ENCODE peak calls at places on chromosomes 12 and 14, in four cellular contexts. Y is WTC11; P is activated T-helper 9 cell treated with anti-CD3 and anti-CD28 coated beads, Interleukin-2, amount 50 U/mL, for 16 hours; T is BJ. N is an unnamed sample.

GRCh38 chr12:22856120-22856699 is 231.2 kb downstream of the ETNK1 start:
- DNase-seq in Y (no peak), P (no peak), T (no peak), N (peak)

GRCh38 chr14:95597784-95598204 is 62.9 kb downstream of the GLRX5 start:
- DNase-seq in Y (peak), P (no peak), T (no peak), N (peak)

GRCh38 chr12:103748002-103748401 is 93.0 kb downstream of the NT5DC3 start:
- DNase-seq in Y (no peak), P (no peak), T (no peak), N (no peak)

GRCh38 chr14:106185837-106186233 is 659.5 kb downstream of the TMEM121 start:
- DNase-seq in Y (no peak), P (peak), T (no peak), N (no peak)

GRCh38 chr12:53181935-53182334 is 1.2 kb upstream of the CSAD start:
- DNase-seq in Y (no peak), P (no peak), T (no peak), N (no peak)

GRCh38 chr14:54275997-54276396 is 120.8 kb upstream of the CDKN3 start:
- DNase-seq in Y (no peak), P (no peak), T (no peak), N (no peak)

GRCh38 chr12:125944446-125944845 is 879.2 kb downstream of the AACS start:
- DNase-seq in Y (no peak), P (no peak), T (no peak), N (no peak)

GRCh38 chr14:63650336-63650952 is 8.8 kb upstream of the WDR89 start:
- DNase-seq in Y (no peak), P (no peak), T (no peak), N (no peak)

GRCh38 chr12:99455350-99456037 is 192.1 kb upstream of the GARIN6 start:
- DNase-seq in Y (peak), P (no peak), T (peak), N (no peak)

GRCh38 chr12:71475280-71475679 is 35.7 kb downstream of the LGR5 start:
- DNase-seq in Y (no peak), P (no peak), T (no peak), N (peak)

GRCh38 chr14:101927859-101928258 is 36.5 kb upstream of the DYNC1H1 start:
- DNase-seq in Y (no peak), P (no peak), T (peak), N (peak)

GRCh38 chr12:70468741-70469140 is 102.7 kb downstream of the KCNMB4 start:
- DNase-seq in Y (no peak), P (no peak), T (no peak), N (no peak)

GRCh38 chr14:57462551-57462950 is 31.1 kb downstream of the CCDC198 start:
- DNase-seq in Y (no peak), P (no peak), T (no peak), N (no peak)

GRCh38 chr12:51683763-51684357 is 92.8 kb downstream of the SCN8A start:
- DNase-seq in Y (no peak), P (no peak), T (peak), N (peak)

GRCh38 chr12:85029456-85029855 is 6.6 kb downstream of the TSPAN19 start:
- DNase-seq in Y (no peak), P (no peak), T (no peak), N (peak)

GRCh38 chr12:80936642-80937390 is 918 bp downstream of the LIN7A start:
- DNase-seq in Y (peak), P (no peak), T (no peak), N (peak)

GRCh38 chr12:124371366-124371765 is 76.5 kb downstream of the RFLNA start:
- DNase-seq in Y (no peak), P (no peak), T (no peak), N (no peak)

GRCh38 chr12:12503384-12504078 is 59.1 kb downstream of the DUSP16 start:
- DNase-seq in Y (peak), P (peak), T (no peak), N (no peak)

GRCh38 chr12:54306925-54307731 is 6.3 kb upstream of the NFE2 start:
- DNase-seq in Y (peak), P (no peak), T (no peak), N (peak)

GRCh38 chr14:29601559-29602109 is 326.0 kb downstream of the PRKD1 start:
- DNase-seq in Y (no peak), P (no peak), T (no peak), N (peak)

GRCh38 chr12:68932123-68932700 is 759 bp downstream of the CPM start:
- DNase-seq in Y (no peak), P (no peak), T (no peak), N (no peak)

GRCh38 chr12:92971869-92972524 is 42.9 kb upstream of the EEA1 start:
- DNase-seq in Y (no peak), P (no peak), T (peak), N (peak)

GRCh38 chr14:74954232-74954946 is 1.0 kb downstream of the PGF start:
- DNase-seq in Y (no peak), P (no peak), T (no peak), N (no peak)

GRCh38 chr14:103115845-103116572 is 7.3 kb upstream of the TNFAIP2 start:
- DNase-seq in Y (no peak), P (no peak), T (no peak), N (peak)

GRCh38 chr12:26434299-26434915 is 239.0 kb downstream of the SSPN start:
- DNase-seq in Y (peak), P (no peak), T (peak), N (peak)

GRCh38 chr12:113961921-113962710 is 4.0 kb downstream of the RBM19 start:
- DNase-seq in Y (no peak), P (no peak), T (no peak), N (peak)

GRCh38 chr12:65609359-65609771 is 214.9 kb upstream of the HMGA2 start:
- DNase-seq in Y (no peak), P (no peak), T (peak), N (peak)

GRCh38 chr12:109760031-109760929 is 46.7 kb downstream of the FAM222A start:
- DNase-seq in Y (peak), P (no peak), T (no peak), N (no peak)